ENCODE peak calls at places on chromosomes 3 and 15, in eight cellular contexts. P, K, B, Y, G, H, M and E are unnamed samples.

GRCh38 chr15:85062560-85062959 is 80.9 kb downstream of the PDE8A start:
- DNase-seq in H (no peak), K (no peak), B (no peak), M (no peak), P (no peak), Y (no peak), G (no peak), E (no peak)

GRCh38 chr3:126293370-126294082 is 63.7 kb downstream of the KLF15 start:
- DNase-seq in M (peak), P (peak), B (no peak), K (no peak), H (no peak), G (no peak), Y (no peak), E (no peak)

GRCh38 chr15:76193934-76194333 is 117.3 kb downstream of the ETFA start:
- DNase-seq in B (no peak), P (peak), K (no peak), Y (no peak), G (no peak), M (no peak), H (no peak), E (no peak)

GRCh38 chr3:141728355-141728892 is 9.7 kb upstream of the RNF7 start:
- DNase-seq in K (no peak), H (no peak), Y (no peak), B (no peak), P (no peak), M (no peak), G (no peak), E (no peak)

GRCh38 chr3:99439892-99440291 is 198.5 kb upstream of the COL8A1 start:
- DNase-seq in G (no peak), H (no peak), B (no peak), P (no peak), Y (no peak), K (no peak), M (peak), E (no peak)

GRCh38 chr3:11530153-11530721 is 113.5 kb downstream of the VGLL4 start:
- DNase-seq in G (no peak), Y (no peak), H (no peak), K (peak), B (no peak), M (peak), P (peak), E (no peak)

GRCh38 chr3:136195258-136196063 is 674 bp downstream of the MSL2 start:
- DNase-seq in P (peak), H (peak), K (peak), Y (no peak), B (peak), M (peak), G (peak), E (peak)

GRCh38 chr15:86267892-86268291 is 188.2 kb downstream of the AGBL1 start:
- DNase-seq in M (no peak), K (no peak), P (no peak), G (no peak), Y (no peak), H (no peak), B (no peak), E (no peak)

GRCh38 chr15:35751421-35752133 is 205.6 kb upstream of the DPH6 start:
- DNase-seq in M (peak), Y (peak), B (peak), K (peak), H (peak), G (peak), P (peak), E (peak)

GRCh38 chr3:189316296-189317019 is 144.7 kb downstream of the TPRG1 start:
- DNase-seq in Y (no peak), B (no peak), M (no peak), K (no peak), H (no peak), G (no peak), P (no peak), E (no peak)

GRCh38 chr3:134312072-134312872 is 61.6 kb upstream of the RYK start:
- DNase-seq in B (no peak), G (no peak), P (no peak), K (peak), H (peak), Y (no peak), M (peak), E (peak)

GRCh38 chr15:47987908-47988532 is 132.8 kb upstream of the SLC24A5 start:
- DNase-seq in Y (peak), B (no peak), M (peak), P (peak), K (peak), H (peak), G (peak), E (peak)

GRCh38 chr15:81302605-81303204 is 21.2 kb downstream of the STARD5 start:
- DNase-seq in M (no peak), Y (no peak), P (no peak), B (no peak), K (no peak), H (no peak), G (no peak), E (no peak)

GRCh38 chr15:40087991-40088928 is 20.4 kb downstream of the BMF start:
- DNase-seq in P (no peak), Y (no peak), H (peak), G (peak), M (no peak), K (no peak), B (no peak), E (no peak)

GRCh38 chr3:63092545-63092944 is 185.6 kb upstream of the SYNPR start:
- DNase-seq in K (no peak), H (no peak), M (no peak), B (no peak), P (no peak), G (no peak), Y (no peak), E (no peak)

GRCh38 chr15:71686221-71687050 is 123.9 kb upstream of the NR2E3 start:
- DNase-seq in Y (no peak), P (no peak), G (no peak), M (no peak), B (no peak), K (no peak), H (no peak), E (no peak)

GRCh38 chr3:193702967-193703366 is 110.0 kb downstream of the OPA1 start:
- DNase-seq in K (peak), P (no peak), B (no peak), M (peak), Y (no peak), H (no peak), G (no peak), E (no peak)

GRCh38 chr3:38578551-38578950 is 70.9 kb downstream of the SCN5A start:
- DNase-seq in K (no peak), G (no peak), M (no peak), B (peak), P (no peak), H (no peak), Y (no peak), E (no peak)

GRCh38 chr3:38580450-38581382 is 68.8 kb downstream of the SCN5A start:
- DNase-seq in Y (no peak), P (no peak), H (no peak), G (no peak), K (no peak), B (peak), M (no peak), E (no peak)

GRCh38 chr3:38578081-38578475 is 71.4 kb downstream of the SCN5A start:
- DNase-seq in B (peak), H (no peak), K (no peak), P (no peak), M (no peak), Y (no peak), G (no peak), E (no peak)

GRCh38 chr3:38579551-38580449 is 69.7 kb downstream of the SCN5A start:
- DNase-seq in P (no peak), Y (no peak), B (peak), K (peak), H (no peak), G (no peak), M (peak), E (no peak)

DNA sequence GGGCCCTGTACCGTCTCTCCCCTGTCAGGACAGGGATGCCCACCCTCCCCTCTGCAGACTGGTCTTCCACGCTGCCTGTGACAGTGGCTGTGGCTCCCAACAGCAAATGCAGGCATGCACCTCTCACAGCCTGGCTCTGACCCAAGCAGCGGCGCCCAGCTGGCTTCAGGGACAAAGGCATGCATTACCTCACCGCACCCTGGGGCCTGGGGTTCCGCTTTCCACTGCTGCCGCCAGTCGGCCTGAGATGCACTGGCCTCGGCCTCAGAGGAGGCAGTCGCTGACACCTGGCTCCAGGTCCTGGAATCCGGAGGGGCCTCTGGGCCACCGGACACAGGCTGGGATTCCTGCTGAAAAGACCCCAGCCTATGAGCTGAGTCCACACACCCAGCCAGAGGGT is 70.3 kb downstream of the SCN5A start:
- DNase-seq in G (no peak), K (peak), H (peak), B (peak), M (peak), P (no peak), Y (no peak), E (no peak)
- TF ChIP-seq CTCF in G (no peak), K (peak), H (no peak), B (no peak), M (no peak), P (no peak), Y (no peak), E (no peak)

GRCh38 chr15:74598126-74598842 is 17.4 kb upstream of the CLK3 start:
- DNase-seq in M (peak), P (peak), G (peak), K (peak), H (peak), B (peak), Y (no peak), E (peak)
- TF ChIP-seq CTCF in M (no peak), P (no peak), G (no peak), K (no peak), H (no peak), B (no peak), Y (no peak), E (no peak)

GRCh38 chr3:151859125-151859741 is 14.2 kb upstream of the SUCNR1 start:
- DNase-seq in K (no peak), P (no peak), H (no peak), B (no peak), Y (no peak), G (no peak), M (no peak), E (no peak)

GRCh38 chr3:151856106-151856505 is 17.3 kb upstream of the SUCNR1 start:
- DNase-seq in Y (no peak), H (no peak), P (no peak), M (no peak), B (no peak), K (no peak), G (no peak), E (no peak)

GRCh38 chr3:151863611-151864010 is 9.8 kb upstream of the SUCNR1 start:
- DNase-seq in K (peak), G (no peak), M (no peak), P (no peak), B (no peak), H (no peak), Y (no peak), E (no peak)

GRCh38 chr3:151864423-151865101 is 8.9 kb upstream of the SUCNR1 start:
- DNase-seq in G (no peak), P (peak), Y (peak), K (peak), B (no peak), H (no peak), M (peak), E (no peak)

DNA sequence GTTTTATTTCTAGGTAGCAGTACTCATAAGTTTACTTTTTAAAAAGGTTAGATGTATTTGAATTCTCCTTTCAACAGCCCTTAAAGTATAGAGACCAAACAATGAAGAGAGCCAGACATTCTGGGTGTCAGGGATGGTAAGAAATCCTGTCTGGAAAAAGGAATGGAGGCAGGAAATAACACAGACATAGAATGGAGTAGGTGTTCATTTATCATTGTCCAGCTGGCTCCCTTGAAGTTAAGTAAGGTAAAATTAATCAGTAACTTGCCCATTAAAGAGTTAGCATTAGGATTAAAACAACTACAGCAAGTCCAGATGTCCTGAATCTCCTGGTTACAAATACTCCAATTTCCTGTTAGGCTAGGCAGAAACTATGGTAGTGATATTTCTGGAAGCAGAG is 13.5 kb upstream of the SUCNR1 start:
- DNase-seq in M (no peak), Y (no peak), H (no peak), P (no peak), K (no peak), B (no peak), G (no peak), E (no peak)
- TF ChIP-seq CTCF in M (no peak), Y (no peak), H (no peak), P (no peak), K (no peak), B (no peak), G (no peak), E (no peak)

GRCh38 chr15:74541494-74542191 is 623 bp downstream of the ARID3B start:
- DNase-seq in B (no peak), Y (no peak), G (peak), K (peak), H (peak), M (peak), P (peak), E (peak)
- TF ChIP-seq CTCF in B (no peak), Y (no peak), G (no peak), K (no peak), H (no peak), M (no peak), P (no peak), E (no peak)

GRCh38 chr3:47266709-47267489 is 15.7 kb downstream of the KIF9 start:
- DNase-seq in H (peak), M (peak), K (peak), P (peak), B (no peak), Y (no peak), G (peak), E (no peak)
- TF ChIP-seq CTCF in H (no peak), M (no peak), K (no peak), P (no peak), B (no peak), Y (no peak), G (no peak), E (no peak)